ENCODE peak calls at places on chromosome 12, in five cellular contexts. Z, O, P, L and C are unnamed samples.
A peak's percentile ranks its signal among the peaks of the same experiment; 100 is the strongest.

GRCh38 chr12:63941879-63942278 is 97.4 kb downstream of the SRGAP1 start:
- DNase-seq in Z (no peak), O (no peak), P (no peak), L (no peak), C (no peak)

GRCh38 chr12:3099146-3099545 is 22.0 kb downstream of the TSPAN9 start:
- DNase-seq in Z (no peak), O (no peak), P (no peak), L (no peak), C (no peak)

GRCh38 chr12:62758216-62758615 is 176.7 kb downstream of the PPM1H start:
- DNase-seq in Z (no peak), O (no peak), P (no peak), L (no peak), C (no peak)

GRCh38 chr12:2613674-2614073 is 181.1 kb upstream of the FKBP4 start:
- DNase-seq in Z (peak; percentile 93), O (peak; percentile 96), P (peak; percentile 39), L (no peak), C (peak; percentile 3)

GRCh38 chr12:56118688-56119045 is 601 bp downstream of the ZC3H10 start:
- DNase-seq in Z (no peak), O (no peak), P (no peak), L (no peak), C (no peak)

GRCh38 chr12:91551927-91552326 is 369.3 kb upstream of the DCN start:
- DNase-seq in Z (no peak), O (no peak), P (no peak), L (no peak), C (no peak)

GRCh38 chr12:93302331-93303229 is 75.1 kb upstream of the NUDT4 start:
- DNase-seq in Z (peak; percentile 59), O (peak; percentile 72), P (peak; percentile 59), L (no peak), C (peak; percentile 73)

GRCh38 chr12:31727197-31727596 is 1.6 kb downstream of the AMN1 start:
- DNase-seq in Z (no peak), O (no peak), P (no peak), L (no peak), C (no peak)

GRCh38 chr12:6285532-6286306 is 24.8 kb upstream of the PLEKHG6 start:
- DNase-seq in Z (no peak), O (peak; percentile 48), P (no peak), L (no peak), C (no peak)

GRCh38 chr12:71958056-71958455 is 19.4 kb downstream of the TPH2 start:
- DNase-seq in Z (no peak), O (no peak), P (no peak), L (no peak), C (no peak)

GRCh38 chr12:8078400-8078799 is 3.7 kb upstream of the NECAP1 start:
- DNase-seq in Z (peak; percentile 69), O (peak; percentile 76), P (peak; percentile 81), L (peak; percentile 59), C (peak; percentile 84)

GRCh38 chr12:106954462-106955376 is 988 bp upstream of the TMEM263 start:
- DNase-seq in Z (no peak), O (peak; percentile 28), P (peak; percentile 60), L (peak; percentile 17), C (peak; percentile 66)

GRCh38 chr12:66352899-66353298 is 50.6 kb downstream of the HELB start:
- DNase-seq in Z (no peak), O (no peak), P (no peak), L (no peak), C (no peak)

GRCh38 chr12:27343255-27344000 is 10.8 kb downstream of the BMAL2 start:
- DNase-seq in Z (peak; percentile 38), O (peak; percentile 91), P (peak; percentile 65), L (no peak), C (peak; percentile 64)

GRCh38 chr12:9729082-9729481 is 3.8 kb downstream of the CLECL1 start:
- DNase-seq in Z (no peak), O (no peak), P (no peak), L (no peak), C (no peak)

GRCh38 chr12:30416631-30417030 is 279.0 kb downstream of the IPO8 start:
- DNase-seq in Z (no peak), O (no peak), P (no peak), L (no peak), C (no peak)

GRCh38 chr12:46556105-46556559 is 183.6 kb upstream of the SLC38A2 start:
- DNase-seq in Z (peak; percentile 91), O (peak; percentile 99), P (peak; percentile 88), L (no peak), C (peak; percentile 58)

GRCh38 chr12:49644620-49644994 is 21.2 kb downstream of the PRPF40B start:
- DNase-seq in Z (peak; percentile 67), O (peak; percentile 66), P (peak; percentile 84), L (peak; percentile 80), C (peak; percentile 69)

GRCh38 chr12:126055521-126055920 is 990.3 kb downstream of the AACS start:
- DNase-seq in Z (no peak), O (peak; percentile 96), P (no peak), L (no peak), C (no peak)